ENCODE peak calls at places on chromosomes 5 and 9, in six cellular contexts. One of them, this sample, is unnamed.

GRCh38 chr9:119526703-119527102 is 157.5 kb upstream of the BRINP1 start:
- DNase-seq in stimulated activated CD4-positive, alpha-beta T cell treated with anti-CD3 and anti-CD28 coated beads, Interleukin-12 subunit alpha, Interleukin-12 subunit beta, amount 100 ng/mL, for 48 hours: no peak
- DNase-seq in SK-MEL-5: no peak
- DNase-seq in CD4-positive, CD25-positive, alpha-beta regulatory T cell: no peak
- DNase-seq in prostate gland: no peak
- DNase-seq in choroid plexus epithelial cell: no peak
- DNase-seq in this sample: no peak

GRCh38 chr5:139108056-139108811 is 89.9 kb downstream of the SIL1 start:
- DNase-seq in stimulated activated CD4-positive, alpha-beta T cell treated with anti-CD3 and anti-CD28 coated beads, Interleukin-12 subunit alpha, Interleukin-12 subunit beta, amount 100 ng/mL, for 48 hours: no peak
- DNase-seq in choroid plexus epithelial cell: peak
- DNase-seq in SK-MEL-5: peak
- DNase-seq in CD4-positive, CD25-positive, alpha-beta regulatory T cell: no peak
- DNase-seq in prostate gland: peak
- DNase-seq in this sample: no peak

GRCh38 chr5:65076251-65076869 is 307.6 kb downstream of the CWC27 start:
- DNase-seq in stimulated activated CD4-positive, alpha-beta T cell treated with anti-CD3 and anti-CD28 coated beads, Interleukin-12 subunit alpha, Interleukin-12 subunit beta, amount 100 ng/mL, for 48 hours: peak
- DNase-seq in CD4-positive, CD25-positive, alpha-beta regulatory T cell: peak
- DNase-seq in prostate gland: no peak
- DNase-seq in SK-MEL-5: peak
- DNase-seq in choroid plexus epithelial cell: peak
- DNase-seq in this sample: peak

GRCh38 chr5:77906806-77907205 is 130.7 kb upstream of the TBCA start:
- DNase-seq in stimulated activated CD4-positive, alpha-beta T cell treated with anti-CD3 and anti-CD28 coated beads, Interleukin-12 subunit alpha, Interleukin-12 subunit beta, amount 100 ng/mL, for 48 hours: no peak
- DNase-seq in choroid plexus epithelial cell: peak
- DNase-seq in prostate gland: no peak
- DNase-seq in CD4-positive, CD25-positive, alpha-beta regulatory T cell: no peak
- DNase-seq in SK-MEL-5: no peak
- DNase-seq in this sample: no peak

GRCh38 chr5:125408582-125409069 is 662.2 kb upstream of the ZNF608 start:
- DNase-seq in stimulated activated CD4-positive, alpha-beta T cell treated with anti-CD3 and anti-CD28 coated beads, Interleukin-12 subunit alpha, Interleukin-12 subunit beta, amount 100 ng/mL, for 48 hours: no peak
- DNase-seq in CD4-positive, CD25-positive, alpha-beta regulatory T cell: no peak
- DNase-seq in choroid plexus epithelial cell: peak
- DNase-seq in prostate gland: no peak
- DNase-seq in SK-MEL-5: peak
- DNase-seq in this sample: no peak

GRCh38 chr9:3794005-3794404 is 268.2 kb upstream of the RFX3 start:
- DNase-seq in SK-MEL-5: no peak
- DNase-seq in CD4-positive, CD25-positive, alpha-beta regulatory T cell: no peak
- DNase-seq in prostate gland: no peak
- DNase-seq in choroid plexus epithelial cell: peak
- DNase-seq in stimulated activated CD4-positive, alpha-beta T cell treated with anti-CD3 and anti-CD28 coated beads, Interleukin-12 subunit alpha, Interleukin-12 subunit beta, amount 100 ng/mL, for 48 hours: no peak
- DNase-seq in this sample: no peak

GRCh38 chr5:31982027-31982426 is 192.1 kb downstream of the GOLPH3 start:
- DNase-seq in prostate gland: no peak
- DNase-seq in CD4-positive, CD25-positive, alpha-beta regulatory T cell: no peak
- DNase-seq in choroid plexus epithelial cell: no peak
- DNase-seq in SK-MEL-5: no peak
- DNase-seq in stimulated activated CD4-positive, alpha-beta T cell treated with anti-CD3 and anti-CD28 coated beads, Interleukin-12 subunit alpha, Interleukin-12 subunit beta, amount 100 ng/mL, for 48 hours: no peak
- DNase-seq in this sample: no peak

GRCh38 chr5:142944140-142944539 is 174.0 kb downstream of the ARHGAP26 start:
- DNase-seq in stimulated activated CD4-positive, alpha-beta T cell treated with anti-CD3 and anti-CD28 coated beads, Interleukin-12 subunit alpha, Interleukin-12 subunit beta, amount 100 ng/mL, for 48 hours: no peak
- DNase-seq in choroid plexus epithelial cell: no peak
- DNase-seq in SK-MEL-5: no peak
- DNase-seq in prostate gland: no peak
- DNase-seq in CD4-positive, CD25-positive, alpha-beta regulatory T cell: no peak
- DNase-seq in this sample: no peak

GRCh38 chr5:138641547-138642298 is 66.5 kb upstream of the HSPA9 start:
- DNase-seq in stimulated activated CD4-positive, alpha-beta T cell treated with anti-CD3 and anti-CD28 coated beads, Interleukin-12 subunit alpha, Interleukin-12 subunit beta, amount 100 ng/mL, for 48 hours: peak
- DNase-seq in SK-MEL-5: peak
- DNase-seq in choroid plexus epithelial cell: peak
- DNase-seq in prostate gland: peak
- DNase-seq in CD4-positive, CD25-positive, alpha-beta regulatory T cell: peak
- DNase-seq in this sample: peak

GRCh38 chr9:124698265-124698664 is 72.8 kb downstream of the NR6A1 start:
- DNase-seq in prostate gland: no peak
- DNase-seq in CD4-positive, CD25-positive, alpha-beta regulatory T cell: no peak
- DNase-seq in stimulated activated CD4-positive, alpha-beta T cell treated with anti-CD3 and anti-CD28 coated beads, Interleukin-12 subunit alpha, Interleukin-12 subunit beta, amount 100 ng/mL, for 48 hours: no peak
- DNase-seq in choroid plexus epithelial cell: peak
- DNase-seq in SK-MEL-5: no peak
- DNase-seq in this sample: no peak

GRCh38 chr5:172183881-172184280 is 4.1 kb downstream of the STK10 start:
- DNase-seq in CD4-positive, CD25-positive, alpha-beta regulatory T cell: no peak
- DNase-seq in choroid plexus epithelial cell: no peak
- DNase-seq in SK-MEL-5: no peak
- DNase-seq in prostate gland: no peak
- DNase-seq in stimulated activated CD4-positive, alpha-beta T cell treated with anti-CD3 and anti-CD28 coated beads, Interleukin-12 subunit alpha, Interleukin-12 subunit beta, amount 100 ng/mL, for 48 hours: no peak
- DNase-seq in this sample: no peak

GRCh38 chr9:96556701-96557461 is 62.8 kb downstream of the CDC14B start:
- DNase-seq in CD4-positive, CD25-positive, alpha-beta regulatory T cell: no peak
- DNase-seq in prostate gland: no peak
- DNase-seq in choroid plexus epithelial cell: peak
- DNase-seq in stimulated activated CD4-positive, alpha-beta T cell treated with anti-CD3 and anti-CD28 coated beads, Interleukin-12 subunit alpha, Interleukin-12 subunit beta, amount 100 ng/mL, for 48 hours: no peak
- DNase-seq in SK-MEL-5: no peak
- DNase-seq in this sample: no peak

GRCh38 chr5:69378376-69378775 is 8.8 kb downstream of the RAD17 start:
- DNase-seq in choroid plexus epithelial cell: no peak
- DNase-seq in SK-MEL-5: no peak
- DNase-seq in CD4-positive, CD25-positive, alpha-beta regulatory T cell: no peak
- DNase-seq in prostate gland: no peak
- DNase-seq in stimulated activated CD4-positive, alpha-beta T cell treated with anti-CD3 and anti-CD28 coated beads, Interleukin-12 subunit alpha, Interleukin-12 subunit beta, amount 100 ng/mL, for 48 hours: no peak
- DNase-seq in this sample: no peak

GRCh38 chr5:139711067-139711851 is 63.1 kb downstream of the CXXC5 start:
- DNase-seq in stimulated activated CD4-positive, alpha-beta T cell treated with anti-CD3 and anti-CD28 coated beads, Interleukin-12 subunit alpha, Interleukin-12 subunit beta, amount 100 ng/mL, for 48 hours: peak
- DNase-seq in SK-MEL-5: peak
- DNase-seq in choroid plexus epithelial cell: peak
- DNase-seq in CD4-positive, CD25-positive, alpha-beta regulatory T cell: peak
- DNase-seq in prostate gland: no peak
- DNase-seq in this sample: peak

GRCh38 chr9:136978073-136978864 is 965 bp downstream of the PTGDS start:
- DNase-seq in choroid plexus epithelial cell: peak
- DNase-seq in SK-MEL-5: peak
- DNase-seq in CD4-positive, CD25-positive, alpha-beta regulatory T cell: peak
- DNase-seq in prostate gland: peak
- DNase-seq in stimulated activated CD4-positive, alpha-beta T cell treated with anti-CD3 and anti-CD28 coated beads, Interleukin-12 subunit alpha, Interleukin-12 subunit beta, amount 100 ng/mL, for 48 hours: peak
- DNase-seq in this sample: no peak

GRCh38 chr9:17003576-17004240 is 131.1 kb upstream of the CNTLN start:
- DNase-seq in CD4-positive, CD25-positive, alpha-beta regulatory T cell: no peak
- DNase-seq in stimulated activated CD4-positive, alpha-beta T cell treated with anti-CD3 and anti-CD28 coated beads, Interleukin-12 subunit alpha, Interleukin-12 subunit beta, amount 100 ng/mL, for 48 hours: no peak
- DNase-seq in prostate gland: no peak
- DNase-seq in SK-MEL-5: no peak
- DNase-seq in choroid plexus epithelial cell: peak
- DNase-seq in this sample: no peak

GRCh38 chr5:83914662-83915418 is 194.2 kb upstream of the HAPLN1 start:
- DNase-seq in CD4-positive, CD25-positive, alpha-beta regulatory T cell: no peak
- DNase-seq in choroid plexus epithelial cell: peak
- DNase-seq in SK-MEL-5: no peak
- DNase-seq in stimulated activated CD4-positive, alpha-beta T cell treated with anti-CD3 and anti-CD28 coated beads, Interleukin-12 subunit alpha, Interleukin-12 subunit beta, amount 100 ng/mL, for 48 hours: no peak
- DNase-seq in prostate gland: no peak
- DNase-seq in this sample: no peak

GRCh38 chr5:143882520-143882919 is 70.6 kb downstream of the HMHB1 start:
- DNase-seq in prostate gland: no peak
- DNase-seq in choroid plexus epithelial cell: peak
- DNase-seq in CD4-positive, CD25-positive, alpha-beta regulatory T cell: no peak
- DNase-seq in stimulated activated CD4-positive, alpha-beta T cell treated with anti-CD3 and anti-CD28 coated beads, Interleukin-12 subunit alpha, Interleukin-12 subunit beta, amount 100 ng/mL, for 48 hours: no peak
- DNase-seq in SK-MEL-5: no peak
- DNase-seq in this sample: no peak

This sample was measured in AML-193.